ENCODE peak calls at places on chromosomes 5 and 9, in nine cellular contexts. T, O, G, M, H, L, I, W and Q are unnamed samples.

GRCh38 chr5:83844320-83845068 is 123.8 kb upstream of the HAPLN1 start:
- DNase-seq in T (peak; percentile 28), O (no peak), G (peak; percentile 77), M (no peak), H (no peak), L (no peak), I (no peak), W (no peak), Q (no peak)

GRCh38 chr9:103397868-103398600 is 402.9 kb downstream of the CYLC2 start:
- DNase-seq in T (peak; percentile 56), O (no peak), G (no peak), M (no peak), H (no peak), L (no peak), I (no peak), W (peak; percentile 66), Q (peak; percentile 46)

GRCh38 chr9:112489876-112490661 is 3.4 kb downstream of the KIAA1958 start:
- DNase-seq in T (no peak), O (no peak), G (no peak), M (no peak), H (no peak), L (no peak), I (no peak), W (no peak), Q (no peak)

GRCh38 chr5:155025890-155026289 is 12.3 kb downstream of the KIF4B start:
- DNase-seq in T (peak; percentile 3), O (no peak), G (no peak), M (no peak), H (no peak), L (no peak), I (no peak), W (no peak), Q (no peak)

GRCh38 chr5:149656576-149657182 is 73.4 kb upstream of the PPARGC1B start:
- DNase-seq in T (peak; percentile 63), O (no peak), G (no peak), M (no peak), H (no peak), L (no peak), I (no peak), W (peak; percentile 43), Q (no peak)

GRCh38 chr5:132386644-132387286 is 17.3 kb downstream of the SLC22A5 start:
- DNase-seq in T (peak; percentile 87), O (peak; percentile 72), G (no peak), M (peak; percentile 36), H (peak; percentile 75), L (peak; percentile 88), I (no peak), W (peak; percentile 80), Q (peak; percentile 50)

GRCh38 chr9:100689635-100690034 is 111.8 kb downstream of the CAVIN4 start:
- DNase-seq in T (peak; percentile 66), O (no peak), G (no peak), M (no peak), H (no peak), L (no peak), I (no peak), W (no peak), Q (no peak)

GRCh38 chr9:135070198-135070951 is 17.1 kb upstream of the OLFM1 start:
- DNase-seq in T (no peak), O (no peak), G (no peak), M (no peak), H (no peak), L (peak; percentile 49), I (no peak), W (no peak), Q (peak; percentile 12)

GRCh38 chr5:66171349-66172344 is 27.5 kb downstream of the SREK1 start:
- DNase-seq in T (peak; percentile 67), O (peak; percentile 64), G (peak; percentile 16), M (no peak), H (peak; percentile 22), L (no peak), I (peak; percentile 17), W (peak; percentile 50), Q (no peak)

GRCh38 chr9:105457560-105458294 is 9.9 kb downstream of the FSD1L start:
- DNase-seq in T (no peak), O (no peak), G (no peak), M (no peak), H (no peak), L (peak; percentile 69), I (no peak), W (no peak), Q (no peak)

GRCh38 chr5:148725675-148726074 is 71.3 kb upstream of the HTR4 start:
- DNase-seq in T (no peak), O (no peak), G (no peak), M (no peak), H (no peak), L (no peak), I (no peak), W (no peak), Q (no peak)

GRCh38 chr5:18052569-18052968 is 418.3 kb downstream of the TAF11L14 start:
- DNase-seq in T (no peak), O (no peak), G (no peak), M (no peak), H (no peak), L (no peak), I (no peak), W (no peak), Q (no peak)
- TF ChIP-seq CTCF in T (no peak), O (no peak), G (no peak), M (no peak), H (no peak), L (no peak), I (no peak), W (no peak), Q (no peak)

DNA sequence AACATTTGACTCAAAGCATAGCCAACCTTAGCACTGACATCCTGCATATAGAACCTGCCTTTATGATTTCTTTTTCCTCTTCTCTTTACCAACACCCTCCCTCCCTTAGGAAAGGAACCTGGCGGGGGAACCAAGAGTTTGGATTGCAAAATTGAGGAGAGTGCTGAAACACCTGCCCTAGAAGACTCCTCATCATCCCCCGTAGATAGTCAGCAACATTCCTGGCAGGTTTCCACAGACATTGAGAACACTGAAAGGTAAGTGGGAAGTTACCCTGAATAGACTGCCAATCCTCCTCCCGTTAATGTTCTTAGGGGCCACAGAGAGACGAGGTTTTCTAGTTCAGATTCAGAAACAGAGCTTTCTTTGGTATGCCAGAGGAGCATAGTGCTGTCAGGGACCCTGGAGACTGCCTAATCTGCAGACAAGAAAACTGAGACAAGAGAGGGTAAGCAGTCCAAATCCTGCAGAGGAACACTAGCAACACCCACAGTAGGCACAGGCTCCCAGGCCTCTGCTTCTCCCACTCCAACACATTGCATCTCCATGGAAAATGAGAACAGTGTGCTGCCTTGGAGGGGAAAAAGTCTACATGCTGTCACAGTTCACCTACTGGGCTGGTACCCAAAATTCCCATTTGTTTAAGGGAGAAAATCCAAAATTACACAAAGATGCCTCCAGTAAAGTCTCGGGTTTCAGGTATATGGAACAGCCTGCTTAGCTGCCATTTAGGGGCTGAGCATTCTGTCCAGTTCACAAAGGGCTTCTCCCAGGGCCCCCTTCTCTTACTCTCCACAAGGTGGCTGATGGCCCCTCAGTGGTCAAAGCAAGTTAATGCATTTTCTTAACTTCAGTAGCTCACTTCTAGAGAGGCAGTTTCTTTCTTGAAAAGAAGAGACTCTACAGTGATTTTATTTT is 89.0 kb downstream of the RGS7BP start:
- DNase-seq in T (no peak), O (no peak), G (no peak), M (no peak), H (no peak), L (no peak), I (no peak), W (peak; percentile 25), Q (no peak)
- TF ChIP-seq CTCF in T (no peak), O (no peak), G (peak; percentile 9), M (peak; percentile 76), H (no peak), L (peak; percentile 27), I (peak; percentile 25), W (no peak), Q (no peak)

DNA sequence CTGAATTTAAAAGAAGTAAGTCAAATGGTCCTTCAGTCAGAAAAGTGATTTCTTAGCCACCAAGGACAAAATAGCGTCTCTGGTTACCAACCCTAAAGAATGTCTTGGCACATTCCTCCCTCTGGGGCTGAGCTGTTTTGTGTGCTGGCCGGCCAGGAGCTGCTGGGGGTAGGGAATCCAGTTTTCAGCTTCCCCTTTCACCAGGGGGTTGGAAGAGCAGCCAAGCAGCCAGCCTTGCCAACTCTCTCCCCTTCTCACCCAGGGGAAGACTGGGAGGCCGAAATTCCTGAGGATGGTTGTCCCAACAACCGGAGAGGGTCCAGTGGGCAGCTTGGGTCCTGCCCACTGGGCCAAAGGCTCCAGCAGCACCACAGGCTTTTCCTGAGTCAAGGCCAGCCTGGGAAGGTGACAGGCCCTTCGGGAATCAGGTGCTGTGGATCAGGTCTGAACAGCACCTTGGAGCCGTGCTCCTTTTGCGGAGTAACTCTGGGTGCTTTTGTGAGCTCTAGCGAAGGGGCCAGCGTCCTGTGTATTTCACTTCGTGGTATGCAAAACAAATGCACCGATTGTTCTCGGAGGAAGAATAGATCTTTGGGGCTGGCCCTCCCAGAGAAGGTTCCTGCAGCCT is 4.2 kb downstream of the WWC1 start:
- DNase-seq in T (no peak), O (no peak), G (peak; percentile 27), M (no peak), H (no peak), L (peak; percentile 75), I (no peak), W (peak; percentile 68), Q (peak; percentile 55)
- TF ChIP-seq CTCF in T (no peak), O (no peak), G (peak; percentile 69), M (no peak), H (no peak), L (peak; percentile 31), I (peak; percentile 74), W (peak; percentile 25), Q (peak; percentile 53)

GRCh38 chr9:68416891-68417570 is 60.6 kb downstream of the PGM5 start:
- DNase-seq in T (peak; percentile 7), O (no peak), G (no peak), M (no peak), H (no peak), L (no peak), I (no peak), W (peak; percentile 14), Q (no peak)
- TF ChIP-seq CTCF in T (no peak), O (no peak), G (peak; percentile 27), M (no peak), H (no peak), L (peak; percentile 22), I (peak; percentile 6), W (peak; percentile 5), Q (no peak)

GRCh38 chr9:132857601-132858342 is 20.3 kb downstream of the AK8 start:
- DNase-seq in T (no peak), O (no peak), G (no peak), M (no peak), H (no peak), L (no peak), I (no peak), W (no peak), Q (no peak)
- TF ChIP-seq CTCF in T (no peak), O (no peak), G (no peak), M (no peak), H (no peak), L (no peak), I (no peak), W (no peak), Q (no peak)

GRCh38 chr9:90914868-90915483 is 113.4 kb downstream of the SYK start:
- DNase-seq in T (peak; percentile 80), O (peak; percentile 35), G (no peak), M (no peak), H (peak; percentile 86), L (peak; percentile 88), I (no peak), W (peak; percentile 79), Q (peak; percentile 64)
- TF ChIP-seq CTCF in T (peak; percentile 90), O (peak; percentile 95), G (peak; percentile 90), M (peak; percentile 93), H (peak; percentile 91), L (peak; percentile 82), I (peak; percentile 84), W (peak; percentile 83), Q (peak; percentile 89)

GRCh38 chr5:144103611-144104010 is 66.8 kb downstream of the YIPF5 start:
- DNase-seq in T (no peak), O (no peak), G (no peak), M (no peak), H (no peak), L (no peak), I (no peak), W (no peak), Q (no peak)
- TF ChIP-seq CTCF in T (no peak), O (no peak), G (no peak), M (no peak), H (no peak), L (no peak), I (no peak), W (no peak), Q (no peak)